ENCODE peak calls at places on chromosomes 3 and 15, in seven cellular contexts. W, I, U, N, G, Q and J are unnamed samples.
A peak's percentile ranks its signal among the peaks of the same experiment; 100 is the strongest.

GRCh38 chr15:84915011-84915958 is 30.8 kb downstream of the SLC28A1 start:
- DNase-seq in W (peak; percentile 16), I (peak; percentile 91), U (peak; percentile 94), N (peak; percentile 16), G (peak; percentile 90), Q (peak; percentile 87), J (no peak)

GRCh38 chr15:77634266-77634962 is 1.7 kb upstream of the LINGO1 start:
- DNase-seq in W (peak; percentile 94), I (peak; percentile 63), U (peak; percentile 84), N (peak; percentile 54), G (peak; percentile 82), Q (peak; percentile 70), J (peak; percentile 91)

GRCh38 chr3:152436707-152437615 is 168.2 kb downstream of the MBNL1 start:
- DNase-seq in W (no peak), I (no peak), U (no peak), N (no peak), G (peak; percentile 22), Q (no peak), J (no peak)

GRCh38 chr3:139309046-139309660 is 34.7 kb upstream of the MRPS22 start:
- DNase-seq in W (no peak), I (no peak), U (no peak), N (no peak), G (no peak), Q (no peak), J (no peak)

GRCh38 chr15:86837631-86838030 is 758.0 kb downstream of the AGBL1 start:
- DNase-seq in W (peak; percentile 2), I (no peak), U (no peak), N (no peak), G (no peak), Q (no peak), J (no peak)

GRCh38 chr3:191444569-191444968 is 16.4 kb upstream of the PYDC2 start:
- DNase-seq in W (no peak), I (no peak), U (no peak), N (no peak), G (no peak), Q (no peak), J (no peak)

GRCh38 chr3:140236836-140237476 is 302.0 kb downstream of the CLSTN2 start:
- DNase-seq in W (no peak), I (no peak), U (peak; percentile 50), N (no peak), G (no peak), Q (no peak), J (no peak)

GRCh38 chr15:100340721-100341661 is 784 bp downstream of the ADAMTS17 start:
- DNase-seq in W (peak; percentile 61), I (no peak), U (peak; percentile 54), N (no peak), G (peak; percentile 60), Q (peak; percentile 43), J (peak; percentile 52)

GRCh38 chr3:30607032-30607833 is 832 bp downstream of the TGFBR2 start:
- DNase-seq in W (peak; percentile 78), I (peak; percentile 58), U (peak; percentile 75), N (peak; percentile 90), G (no peak), Q (peak; percentile 69), J (peak; percentile 58)

GRCh38 chr3:52256622-52257021 is 11.1 kb downstream of the PPM1M start:
- DNase-seq in W (no peak), I (no peak), U (no peak), N (no peak), G (no peak), Q (peak; percentile 4), J (no peak)

GRCh38 chr15:42819781-42820180 is 82.9 kb upstream of the CDAN1 start:
- DNase-seq in W (no peak), I (no peak), U (peak; percentile 11), N (no peak), G (no peak), Q (no peak), J (no peak)

GRCh38 chr3:52471371-52472238 is 16.2 kb downstream of the NISCH start:
- DNase-seq in W (peak; percentile 78), I (peak; percentile 55), U (peak; percentile 69), N (peak; percentile 52), G (peak; percentile 83), Q (peak; percentile 37), J (peak; percentile 68)

GRCh38 chr3:155753038-155753647 is 8.3 kb upstream of the PLCH1 start:
- DNase-seq in W (peak; percentile 60), I (peak; percentile 67), U (peak; percentile 50), N (peak; percentile 51), G (peak; percentile 32), Q (peak; percentile 67), J (peak; percentile 54)

GRCh38 chr3:124250053-124250452 is 258.1 kb upstream of the ROPN1 start:
- DNase-seq in W (no peak), I (no peak), U (no peak), N (no peak), G (no peak), Q (no peak), J (no peak)

GRCh38 chr15:48330855-48331795 is at the start of gene DUT:
- DNase-seq in W (peak; percentile 89), I (peak; percentile 72), U (peak; percentile 89), N (peak; percentile 86), G (peak; percentile 87), Q (peak; percentile 81), J (peak; percentile 95)

GRCh38 chr3:76873509-76874242 is 166.2 kb upstream of the ROBO2 start:
- DNase-seq in W (peak; percentile 65), I (no peak), U (peak; percentile 6), N (no peak), G (no peak), Q (no peak), J (no peak)

GRCh38 chr3:101720851-101721649 is 3.4 kb upstream of the CEP97 start:
- DNase-seq in W (no peak), I (no peak), U (no peak), N (peak; percentile 18), G (no peak), Q (peak; percentile 25), J (no peak)

GRCh38 chr3:157201648-157202278 is 41.8 kb upstream of the CCNL1 start:
- DNase-seq in W (peak; percentile 81), I (peak; percentile 70), U (peak; percentile 45), N (peak; percentile 60), G (peak; percentile 36), Q (peak; percentile 81), J (peak; percentile 33)

GRCh38 chr15:34456658-34457057 is 19.1 kb upstream of the GOLGA8A start:
- DNase-seq in W (no peak), I (no peak), U (no peak), N (no peak), G (no peak), Q (no peak), J (no peak)

GRCh38 chr3:27219127-27219860 is 149.9 kb downstream of the NEK10 start:
- DNase-seq in W (no peak), I (peak; percentile 32), U (no peak), N (no peak), G (no peak), Q (no peak), J (no peak)

GRCh38 chr3:64399205-64399800 is 174.0 kb upstream of the PRICKLE2 start:
- DNase-seq in W (peak; percentile 81), I (peak; percentile 62), U (peak; percentile 75), N (peak; percentile 49), G (peak; percentile 58), Q (peak; percentile 69), J (peak; percentile 67)

GRCh38 chr15:100186366-100186765 is 155.4 kb downstream of the ADAMTS17 start:
- DNase-seq in W (no peak), I (no peak), U (no peak), N (no peak), G (no peak), Q (no peak), J (no peak)

GRCh38 chr15:35195031-35195430 is 109.9 kb upstream of the NANOGP8 start:
- DNase-seq in W (no peak), I (no peak), U (no peak), N (no peak), G (no peak), Q (no peak), J (no peak)

GRCh38 chr3:69890691-69891090 is 108.8 kb upstream of the SAMMSON start:
- DNase-seq in W (no peak), I (peak; percentile 38), U (no peak), N (no peak), G (no peak), Q (no peak), J (no peak)

GRCh38 chr3:48222616-48223513 is at the start of gene CAMP:
- DNase-seq in W (no peak), I (peak; percentile 91), U (peak; percentile 70), N (peak; percentile 92), G (peak; percentile 72), Q (no peak), J (no peak)

GRCh38 chr3:155979746-155980145 is 109.3 kb downstream of the GMPS start:
- DNase-seq in W (no peak), I (no peak), U (no peak), N (no peak), G (no peak), Q (no peak), J (no peak)

GRCh38 chr3:129226374-129226773 is 23.0 kb upstream of the COPG1 start:
- DNase-seq in W (no peak), I (peak; percentile 94), U (no peak), N (no peak), G (peak; percentile 34), Q (no peak), J (no peak)

GRCh38 chr15:90004671-90005070 is 3.5 kb downstream of the ZNF710 start:
- DNase-seq in W (no peak), I (peak; percentile 87), U (peak; percentile 82), N (no peak), G (no peak), Q (no peak), J (no peak)

GRCh38 chr3:165624761-165625160 is 212.5 kb downstream of the BCHE start:
- DNase-seq in W (peak; percentile 35), I (peak; percentile 38), U (no peak), N (no peak), G (no peak), Q (peak; percentile 28), J (no peak)
- TF ChIP-seq CTCF in W (peak; percentile 63), I (peak; percentile 81), U (no peak), N (peak; percentile 56), G (peak; percentile 62), Q (peak; percentile 48), J (peak; percentile 35)

GRCh38 chr3:96996009-96996408 is 181.6 kb downstream of the EPHA6 start:
- DNase-seq in W (no peak), I (no peak), U (no peak), N (no peak), G (no peak), Q (no peak), J (no peak)

GRCh38 chr3:96991812-96992211 is 177.4 kb downstream of the EPHA6 start:
- DNase-seq in W (no peak), I (no peak), U (no peak), N (no peak), G (no peak), Q (no peak), J (no peak)

GRCh38 chr3:96994995-96995394 is 180.6 kb downstream of the EPHA6 start:
- DNase-seq in W (no peak), I (no peak), U (no peak), N (no peak), G (no peak), Q (no peak), J (no peak)
- TF ChIP-seq EZH2phosphoT487 in W (no peak), I (no peak), U (no peak), N (no peak), G (no peak), Q (no peak), J (no peak)

GRCh38 chr3:14562441-14562840 is 22.3 kb upstream of the GRIP2 start:
- DNase-seq in W (no peak), I (no peak), U (no peak), N (no peak), G (no peak), Q (no peak), J (no peak)
- TF ChIP-seq CTCF in W (no peak), I (no peak), U (no peak), N (no peak), G (no peak), Q (no peak), J (no peak)

GRCh38 chr3:40337136-40338108 is 27.9 kb downstream of the EIF1B start:
- DNase-seq in W (no peak), I (no peak), U (no peak), N (no peak), G (no peak), Q (no peak), J (no peak)
- TF ChIP-seq EZH2phosphoT487 in W (no peak), I (no peak), U (no peak), N (no peak), G (no peak), Q (no peak), J (no peak)